ENCODE peak calls at places on chromosomes 12 and 14, in ten cellular contexts. Q is BJ, U is GM06990, H is lung, S is AG10803, A is GM23338, K is HCT116, C is fibroblast of lung, W is mucosa of descending colon, L is prostate gland. Y is an unnamed sample.

GRCh38 chr14:75520852-75521251 is 1.4 kb upstream of the BATF start:
- DNase-seq in Q (no peak), U (no peak), H (no peak), S (no peak), A (no peak), K (no peak), C (no peak), W (no peak), L (no peak), Y (no peak)

GRCh38 chr12:105322070-105322469 is 8.4 kb upstream of the C12orf75 start:
- DNase-seq in Q (peak), U (no peak), H (no peak), S (peak), A (no peak), K (no peak), C (peak), W (no peak), L (no peak), Y (no peak)

GRCh38 chr12:48765753-48766162 is 23.1 kb downstream of the ADCY6 start:
- DNase-seq in Q (no peak), U (no peak), H (no peak), S (peak), A (no peak), K (no peak), C (peak), W (no peak), L (no peak), Y (no peak)

GRCh38 chr12:9273276-9273675 is 65.1 kb upstream of the PZP start:
- DNase-seq in Q (peak), U (no peak), H (no peak), S (peak), A (no peak), K (no peak), C (peak), W (no peak), L (no peak), Y (peak)

GRCh38 chr12:52148541-52149181 is 43.2 kb downstream of the KRT80 start:
- DNase-seq in Q (no peak), U (no peak), H (peak), S (no peak), A (peak), K (peak), C (no peak), W (peak), L (peak), Y (no peak)

GRCh38 chr14:42517786-42518530 is 911.3 kb downstream of the LRFN5 start:
- DNase-seq in Q (no peak), U (no peak), H (no peak), S (no peak), A (no peak), K (no peak), C (no peak), W (no peak), L (no peak), Y (no peak)

GRCh38 chr12:49909826-49910225 is 6.1 kb upstream of the FAIM2 start:
- DNase-seq in Q (no peak), U (no peak), H (peak), S (no peak), A (peak), K (peak), C (peak), W (no peak), L (no peak), Y (peak)

GRCh38 chr12:91871751-91872150 is 273.9 kb downstream of the BTG1 start:
- DNase-seq in Q (no peak), U (no peak), H (no peak), S (no peak), A (no peak), K (no peak), C (no peak), W (no peak), L (no peak), Y (no peak)

GRCh38 chr12:88309546-88309945 is 167.4 kb downstream of the TMTC3 start:
- DNase-seq in Q (no peak), U (no peak), H (no peak), S (peak), A (no peak), K (no peak), C (peak), W (no peak), L (no peak), Y (no peak)

GRCh38 chr12:32049956-32050355 is 56.7 kb upstream of the BICD1 start:
- DNase-seq in Q (no peak), U (no peak), H (no peak), S (no peak), A (no peak), K (no peak), C (peak), W (no peak), L (no peak), Y (no peak)

GRCh38 chr14:95765016-95765415 is 51.1 kb upstream of the TCL1A start:
- DNase-seq in Q (no peak), U (no peak), H (no peak), S (no peak), A (no peak), K (no peak), C (no peak), W (no peak), L (no peak), Y (no peak)

GRCh38 chr12:46470039-46470627 is 97.6 kb upstream of the SLC38A2 start:
- DNase-seq in Q (no peak), U (no peak), H (no peak), S (no peak), A (no peak), K (no peak), C (no peak), W (no peak), L (no peak), Y (no peak)

GRCh38 chr14:99424306-99424877 is 56.3 kb downstream of the SETD3 start:
- DNase-seq in Q (no peak), U (no peak), H (no peak), S (no peak), A (peak), K (no peak), C (no peak), W (no peak), L (no peak), Y (no peak)

GRCh38 chr14:26730929-26731618 is 133.2 kb upstream of the NOVA1 start:
- DNase-seq in Q (no peak), U (no peak), H (no peak), S (no peak), A (peak), K (no peak), C (peak), W (peak), L (no peak), Y (no peak)
- TF ChIP-seq CTCF in Q (peak), U (no peak), H (no peak), S (peak), A (peak), K (no peak), C (peak), W (no peak), L (peak), Y (peak)

GRCh38 chr14:105316968-105317498 is 2.5 kb downstream of the PACS2 start:
- DNase-seq in Q (no peak), U (peak), H (no peak), S (peak), A (no peak), K (no peak), C (no peak), W (no peak), L (peak), Y (no peak)
- H3K4me3 ChIP-seq in Q (no peak), U (no peak), H (no peak), S (peak), A (no peak), K (no peak), C (no peak), W (no peak), L (no peak), Y (no peak)

GRCh38 chr14:61561144-61561543 is 134.2 kb upstream of the HIF1A start:
- DNase-seq in Q (no peak), U (no peak), H (no peak), S (peak), A (peak), K (no peak), C (peak), W (no peak), L (no peak), Y (no peak)
- TF ChIP-seq CTCF in Q (peak), U (no peak), H (no peak), S (peak), A (no peak), K (no peak), C (no peak), W (no peak), L (no peak), Y (peak)

GRCh38 chr12:120247183-120247582 is 18.3 kb downstream of the PXN start:
- DNase-seq in Q (no peak), U (no peak), H (no peak), S (no peak), A (no peak), K (no peak), C (no peak), W (no peak), L (no peak), Y (no peak)
- H3K4me3 ChIP-seq in Q (no peak), U (no peak), H (no peak), S (no peak), A (no peak), K (no peak), C (no peak), W (no peak), L (no peak), Y (peak)

GRCh38 chr12:124015791-124016510 is 42.9 kb downstream of the ZNF664 start:
- DNase-seq in Q (no peak), U (no peak), H (no peak), S (no peak), A (no peak), K (no peak), C (no peak), W (no peak), L (no peak), Y (no peak)
- TF ChIP-seq CTCF in Q (no peak), U (no peak), H (no peak), S (no peak), A (no peak), K (no peak), C (no peak), W (no peak), L (no peak), Y (no peak)